ENCODE peak calls at places on chromosomes 12 and 14, in six cellular contexts. One of them, this sample, is unnamed.

GRCh38 chr12:50625029-50625875 is 120.5 kb downstream of the DIP2B start:
- ATAC-seq in HepG2: no peak
- ATAC-seq in heart left ventricle: no peak
- ATAC-seq in A549: no peak
- ATAC-seq in HCT116: no peak
- ATAC-seq in K562: peak; percentile 76
- ATAC-seq in this sample: no peak

GRCh38 chr14:91075553-91075952 is 15.1 kb upstream of the RPS6KA5 start:
- ATAC-seq in HepG2: no peak
- ATAC-seq in heart left ventricle: no peak
- ATAC-seq in A549: no peak
- ATAC-seq in HCT116: no peak
- ATAC-seq in K562: no peak
- ATAC-seq in this sample: no peak

GRCh38 chr12:14921218-14921617 is 17.1 kb downstream of the ERP27 start:
- ATAC-seq in HepG2: no peak
- ATAC-seq in heart left ventricle: no peak
- ATAC-seq in A549: no peak
- ATAC-seq in HCT116: no peak
- ATAC-seq in K562: no peak
- ATAC-seq in this sample: no peak

GRCh38 chr14:74491952-74492351 is 1.2 kb downstream of the NPC2 start:
- ATAC-seq in HepG2: no peak
- ATAC-seq in heart left ventricle: no peak
- ATAC-seq in A549: no peak
- ATAC-seq in HCT116: no peak
- ATAC-seq in K562: no peak
- ATAC-seq in this sample: no peak

GRCh38 chr12:89392401-89392800 is 40.1 kb upstream of the DUSP6 start:
- ATAC-seq in HepG2: no peak
- ATAC-seq in heart left ventricle: no peak
- ATAC-seq in A549: no peak
- ATAC-seq in HCT116: no peak
- ATAC-seq in K562: no peak
- ATAC-seq in this sample: no peak

GRCh38 chr14:51668870-51669269 is 17.2 kb downstream of the FRMD6 start:
- ATAC-seq in HepG2: no peak
- ATAC-seq in heart left ventricle: no peak
- ATAC-seq in A549: no peak
- ATAC-seq in HCT116: no peak
- ATAC-seq in K562: no peak
- ATAC-seq in this sample: no peak

GRCh38 chr12:84676787-84677186 is 235.8 kb downstream of the SLC6A15 start:
- ATAC-seq in HepG2: no peak
- ATAC-seq in heart left ventricle: no peak
- ATAC-seq in A549: no peak
- ATAC-seq in HCT116: no peak
- ATAC-seq in K562: no peak
- ATAC-seq in this sample: no peak

GRCh38 chr12:93741741-93742085 is 64.5 kb downstream of the CRADD start:
- ATAC-seq in HepG2: peak; percentile 72
- ATAC-seq in heart left ventricle: peak; percentile 23
- ATAC-seq in A549: peak; percentile 62
- ATAC-seq in HCT116: peak; percentile 39
- ATAC-seq in K562: peak; percentile 55
- ATAC-seq in this sample: peak; percentile 17

GRCh38 chr14:46488374-46488773 is 163.2 kb downstream of the RPL10L start:
- ATAC-seq in HepG2: no peak
- ATAC-seq in heart left ventricle: no peak
- ATAC-seq in A549: no peak
- ATAC-seq in HCT116: no peak
- ATAC-seq in K562: no peak
- ATAC-seq in this sample: no peak

GRCh38 chr12:120249266-120249874 is 16.2 kb downstream of the PXN start:
- ATAC-seq in HepG2: no peak
- ATAC-seq in heart left ventricle: no peak
- ATAC-seq in A549: no peak
- ATAC-seq in HCT116: no peak
- ATAC-seq in K562: peak; percentile 68
- ATAC-seq in this sample: no peak

GRCh38 chr14:74800780-74801179 is 37.7 kb downstream of the YLPM1 start:
- ATAC-seq in HepG2: no peak
- ATAC-seq in heart left ventricle: no peak
- ATAC-seq in A549: no peak
- ATAC-seq in HCT116: no peak
- ATAC-seq in K562: no peak
- ATAC-seq in this sample: no peak

GRCh38 chr12:22321620-22322019 is 12.9 kb downstream of the ST8SIA1 start:
- ATAC-seq in HepG2: no peak
- ATAC-seq in heart left ventricle: peak; percentile 58
- ATAC-seq in A549: no peak
- ATAC-seq in HCT116: no peak
- ATAC-seq in K562: no peak
- ATAC-seq in this sample: peak; percentile 67

GRCh38 chr12:120804428-120804827 is 78.8 kb downstream of the ACADS start:
- ATAC-seq in HepG2: no peak
- ATAC-seq in heart left ventricle: no peak
- ATAC-seq in A549: no peak
- ATAC-seq in HCT116: no peak
- ATAC-seq in K562: no peak
- ATAC-seq in this sample: no peak

GRCh38 chr12:55721601-55722213 is 1.5 kb downstream of the RDH5 start:
- ATAC-seq in HepG2: no peak
- ATAC-seq in heart left ventricle: no peak
- ATAC-seq in A549: peak; percentile 2
- ATAC-seq in HCT116: no peak
- ATAC-seq in K562: no peak
- ATAC-seq in this sample: no peak

GRCh38 chr12:47318963-47319362 is 239.2 kb upstream of the AMIGO2 start:
- ATAC-seq in HepG2: no peak
- ATAC-seq in heart left ventricle: no peak
- ATAC-seq in A549: no peak
- ATAC-seq in HCT116: no peak
- ATAC-seq in K562: no peak
- ATAC-seq in this sample: no peak

GRCh38 chr14:23675906-23676305 is 39.7 kb downstream of the DHRS2 start:
- ATAC-seq in HepG2: no peak
- ATAC-seq in heart left ventricle: no peak
- ATAC-seq in A549: no peak
- ATAC-seq in HCT116: no peak
- ATAC-seq in K562: no peak
- ATAC-seq in this sample: no peak

GRCh38 chr12:81543621-81544139 is 215.5 kb downstream of the PPFIA2 start:
- ATAC-seq in HepG2: no peak
- ATAC-seq in heart left ventricle: no peak
- ATAC-seq in A549: no peak
- ATAC-seq in HCT116: no peak
- ATAC-seq in K562: no peak
- ATAC-seq in this sample: no peak

GRCh38 chr12:113142173-113142885 is 6.8 kb upstream of the RASAL1 start:
- ATAC-seq in HepG2: peak; percentile 37
- ATAC-seq in heart left ventricle: peak; percentile 69
- ATAC-seq in A549: no peak
- ATAC-seq in HCT116: peak; percentile 54
- ATAC-seq in K562: no peak
- ATAC-seq in this sample: peak; percentile 53

GRCh38 chr12:50562485-50563433 is 58.0 kb downstream of the DIP2B start:
- ATAC-seq in HepG2: no peak
- ATAC-seq in heart left ventricle: no peak
- ATAC-seq in A549: no peak
- ATAC-seq in HCT116: no peak
- ATAC-seq in K562: peak; percentile 93
- ATAC-seq in this sample: no peak

GRCh38 chr12:2284321-2284813 is 231.6 kb downstream of the CACNA1C start:
- ATAC-seq in HepG2: peak; percentile 52
- ATAC-seq in heart left ventricle: peak; percentile 19
- ATAC-seq in A549: no peak
- ATAC-seq in HCT116: peak; percentile 41
- ATAC-seq in K562: no peak
- ATAC-seq in this sample: no peak

GRCh38 chr14:55731881-55732498 is 152.0 kb downstream of the KTN1 start:
- ATAC-seq in HepG2: peak; percentile 55
- ATAC-seq in heart left ventricle: no peak
- ATAC-seq in A549: no peak
- ATAC-seq in HCT116: peak; percentile 65
- ATAC-seq in K562: peak; percentile 69
- ATAC-seq in this sample: no peak

GRCh38 chr14:90820958-90821357 is 4.7 kb upstream of the TTC7B start:
- ATAC-seq in HepG2: no peak
- ATAC-seq in heart left ventricle: no peak
- ATAC-seq in A549: no peak
- ATAC-seq in HCT116: no peak
- ATAC-seq in K562: no peak
- ATAC-seq in this sample: no peak

GRCh38 chr12:38132139-38132538 is 184.4 kb upstream of the ALG10B start:
- ATAC-seq in HepG2: no peak
- ATAC-seq in heart left ventricle: no peak
- ATAC-seq in A549: no peak
- ATAC-seq in HCT116: no peak
- ATAC-seq in K562: no peak
- ATAC-seq in this sample: no peak

GRCh38 chr12:12461923-12462315 is 100.7 kb downstream of the DUSP16 start:
- ATAC-seq in HepG2: no peak
- ATAC-seq in heart left ventricle: no peak
- ATAC-seq in A549: no peak
- ATAC-seq in HCT116: no peak
- ATAC-seq in K562: no peak
- ATAC-seq in this sample: no peak

GRCh38 chr12:45671254-45671653 is 58.3 kb upstream of the ARID2 start:
- ATAC-seq in HepG2: no peak
- ATAC-seq in heart left ventricle: peak; percentile 89
- ATAC-seq in A549: no peak
- ATAC-seq in HCT116: no peak
- ATAC-seq in K562: no peak
- ATAC-seq in this sample: no peak

GRCh38 chr12:2152134-2152533 is 99.3 kb downstream of the CACNA1C start:
- ATAC-seq in HepG2: no peak
- ATAC-seq in heart left ventricle: peak; percentile 27
- ATAC-seq in A549: no peak
- ATAC-seq in HCT116: no peak
- ATAC-seq in K562: no peak
- ATAC-seq in this sample: no peak

GRCh38 chr12:53048033-53048779 is 1.7 kb upstream of the TNS2 start:
- ATAC-seq in HepG2: peak; percentile 13
- ATAC-seq in heart left ventricle: peak; percentile 8
- ATAC-seq in A549: peak; percentile 14
- ATAC-seq in HCT116: peak; percentile 49
- ATAC-seq in K562: no peak
- ATAC-seq in this sample: no peak

GRCh38 chr12:53047221-53048032 is 2.4 kb upstream of the TNS2 start:
- ATAC-seq in HepG2: peak; percentile 2
- ATAC-seq in heart left ventricle: peak; percentile 16
- ATAC-seq in A549: peak; percentile 36
- ATAC-seq in HCT116: peak; percentile 60
- ATAC-seq in K562: peak; percentile 61
- ATAC-seq in this sample: peak; percentile 57

GRCh38 chr12:53044896-53045571 is 4.8 kb upstream of the TNS2 start:
- ATAC-seq in HepG2: no peak
- ATAC-seq in heart left ventricle: no peak
- ATAC-seq in A549: no peak
- ATAC-seq in HCT116: no peak
- ATAC-seq in K562: no peak
- ATAC-seq in this sample: no peak

GRCh38 chr12:53045646-53046045 is 4.2 kb upstream of the TNS2 start:
- ATAC-seq in HepG2: no peak
- ATAC-seq in heart left ventricle: no peak
- ATAC-seq in A549: no peak
- ATAC-seq in HCT116: no peak
- ATAC-seq in K562: no peak
- ATAC-seq in this sample: no peak

DNA sequence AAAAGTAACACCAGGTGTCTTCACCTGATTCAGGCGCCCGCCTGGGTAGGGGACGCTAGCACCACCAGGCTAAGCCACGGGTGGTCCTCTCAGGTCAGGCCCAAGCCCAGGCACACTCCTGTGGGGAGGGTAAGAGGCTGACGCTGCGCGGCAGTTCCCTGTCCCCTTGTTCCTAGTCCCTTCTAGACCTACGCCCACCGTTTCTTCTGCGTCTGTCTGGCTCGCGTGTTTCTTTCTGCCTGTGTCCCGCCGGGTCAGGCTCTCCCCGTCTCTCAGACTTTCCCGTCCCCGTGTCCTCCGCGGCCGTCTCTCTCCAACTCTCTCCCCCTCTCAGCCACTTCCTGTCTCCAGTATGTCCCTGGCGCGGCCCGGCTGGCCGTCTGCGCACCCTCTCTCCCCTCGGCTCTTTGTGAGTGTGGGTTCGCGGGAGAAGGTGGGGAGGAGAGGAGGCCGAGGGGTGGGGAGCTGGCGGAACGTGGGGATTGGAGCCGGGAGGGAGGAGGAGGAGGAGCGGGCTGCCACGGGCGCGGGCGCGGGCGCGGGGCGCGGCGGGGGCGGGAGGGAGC is 3.1 kb upstream of the TNS2 start:
- ATAC-seq in HepG2: peak; percentile 3
- ATAC-seq in heart left ventricle: peak; percentile 55
- ATAC-seq in A549: peak; percentile 45
- ATAC-seq in HCT116: peak; percentile 43
- ATAC-seq in K562: peak; percentile 64
- ATAC-seq in this sample: peak; percentile 60
- TF ChIP-seq POLR2A in HepG2: peak; percentile 52
- TF ChIP-seq POLR2A in heart left ventricle: peak; percentile 97
- TF ChIP-seq POLR2A in A549: peak; percentile 79
- TF ChIP-seq POLR2A in HCT116: peak; percentile 34
- TF ChIP-seq POLR2A in K562: peak; percentile 86
- TF ChIP-seq POLR2A in this sample: peak; percentile 99

DNA sequence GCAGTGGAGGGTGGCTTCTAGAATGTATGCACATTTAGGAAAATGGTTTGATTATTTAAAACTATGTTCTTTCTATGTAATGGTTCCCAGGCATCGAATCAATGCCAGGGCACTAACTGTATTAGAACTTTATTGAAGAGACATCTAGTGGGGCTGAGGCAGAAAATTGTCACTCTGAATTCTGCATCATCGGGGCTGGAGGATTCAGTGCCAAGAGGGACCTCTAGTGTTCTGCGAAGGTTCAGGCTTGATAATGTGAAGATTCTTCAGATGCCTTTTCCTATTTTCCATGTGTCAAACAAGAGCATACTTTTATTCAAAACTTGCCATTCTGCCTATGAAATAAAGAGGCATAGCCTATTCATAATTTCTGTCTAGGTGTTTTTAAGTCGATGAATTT is 146.3 kb downstream of the CAND1 start:
- ATAC-seq in HepG2: peak; percentile 48
- ATAC-seq in heart left ventricle: peak; percentile 50
- ATAC-seq in A549: no peak
- ATAC-seq in HCT116: peak; percentile 89
- ATAC-seq in K562: peak; percentile 71
- ATAC-seq in this sample: no peak
- TF ChIP-seq CTCF in HepG2: peak; percentile 29
- TF ChIP-seq CTCF in heart left ventricle: peak; percentile 52
- TF ChIP-seq CTCF in A549: peak; percentile 26
- TF ChIP-seq CTCF in HCT116: peak; percentile 87
- TF ChIP-seq CTCF in K562: peak; percentile 41
- TF ChIP-seq CTCF in this sample: no peak

GRCh38 chr14:34039428-34040047 is 88.7 kb upstream of the EGLN3 start:
- ATAC-seq in HepG2: no peak
- ATAC-seq in heart left ventricle: no peak
- ATAC-seq in A549: no peak
- ATAC-seq in HCT116: no peak
- ATAC-seq in K562: no peak
- ATAC-seq in this sample: no peak
- H3K27ac ChIP-seq in HepG2: no peak overlapping the region
- H3K27ac ChIP-seq in heart left ventricle: no peak overlapping the region
- H3K27ac ChIP-seq in A549: no peak overlapping the region
- H3K27ac ChIP-seq in HCT116: no peak overlapping the region
- H3K27ac ChIP-seq in K562: no peak overlapping the region
- H3K27ac ChIP-seq in this sample: no peak overlapping the region

GRCh38 chr12:51907083-51907863 is at the start of gene ACVRL1:
- ATAC-seq in HepG2: no peak
- ATAC-seq in heart left ventricle: peak; percentile 6
- ATAC-seq in A549: no peak
- ATAC-seq in HCT116: no peak
- ATAC-seq in K562: no peak
- ATAC-seq in this sample: no peak
- TF ChIP-seq POLR2A in HepG2: no peak
- TF ChIP-seq POLR2A in heart left ventricle: peak; percentile 68
- TF ChIP-seq POLR2A in A549: no peak
- TF ChIP-seq POLR2A in HCT116: no peak
- TF ChIP-seq POLR2A in K562: no peak
- TF ChIP-seq POLR2A in this sample: peak; percentile 12